ENCODE peak calls at places on chromosomes 5 and 9, in seven cellular contexts. G, S, X, V, Q, D and T are unnamed samples.

GRCh38 chr5:176810084-176810597 is at the start of gene UNC5A:
- DNase-seq in Q (peak; percentile 62), S (no peak), G (no peak), V (no peak), X (no peak), D (peak; percentile 73), T (no peak)

GRCh38 chr9:14349141-14349817 is 35.3 kb upstream of the NFIB start:
- DNase-seq in X (no peak), D (peak; percentile 42), S (no peak), V (peak; percentile 63), G (no peak), Q (peak; percentile 38), T (no peak)

GRCh38 chr5:31182146-31182545 is 11.3 kb upstream of the CDH6 start:
- DNase-seq in G (no peak), S (no peak), D (no peak), X (no peak), V (no peak), Q (no peak), T (no peak)

GRCh38 chr5:172453206-172453985 is 929 bp downstream of the SH3PXD2B start:
- DNase-seq in G (no peak), D (peak; percentile 92), Q (peak; percentile 54), V (peak; percentile 75), S (peak; percentile 34), X (no peak), T (no peak)

GRCh38 chr5:77896338-77896737 is 120.2 kb upstream of the TBCA start:
- DNase-seq in D (no peak), G (no peak), V (no peak), Q (no peak), X (no peak), S (no peak), T (no peak)

GRCh38 chr9:68949271-68950000 is 64.5 kb downstream of the PRKACG start:
- DNase-seq in X (no peak), G (no peak), V (peak; percentile 70), D (no peak), Q (peak; percentile 30), S (no peak), T (peak; percentile 57)

GRCh38 chr5:97375959-97376358 is 192.9 kb upstream of the RIOK2 start:
- DNase-seq in X (no peak), D (no peak), G (no peak), Q (no peak), S (no peak), V (no peak), T (no peak)

GRCh38 chr5:21024966-21025365 is 1037.0 kb upstream of the CDH18 start:
- DNase-seq in Q (no peak), D (no peak), G (no peak), S (no peak), X (no peak), V (no peak), T (no peak)

GRCh38 chr9:135126480-135127187 is 39.2 kb downstream of the OLFM1 start:
- DNase-seq in Q (peak; percentile 18), D (peak; percentile 44), V (no peak), S (no peak), X (no peak), G (no peak), T (no peak)

GRCh38 chr9:122107291-122107805 is 14.2 kb upstream of the TTLL11 start:
- DNase-seq in S (no peak), G (no peak), V (peak; percentile 71), D (no peak), Q (no peak), X (no peak), T (no peak)

GRCh38 chr5:33319841-33320240 is 120.9 kb upstream of the TARS1 start:
- DNase-seq in S (no peak), Q (no peak), V (no peak), D (no peak), X (no peak), G (no peak), T (no peak)

GRCh38 chr5:74919487-74919886 is 53.3 kb upstream of the FAM169A start:
- DNase-seq in X (no peak), Q (peak; percentile 45), S (no peak), G (no peak), V (no peak), D (peak; percentile 72), T (no peak)

GRCh38 chr9:101418518-101419111 is 17.0 kb downstream of the ALDOB start:
- DNase-seq in V (no peak), G (no peak), X (no peak), Q (peak; percentile 48), S (no peak), D (no peak), T (no peak)

GRCh38 chr5:81751836-81752643 is 1.1 kb upstream of the SSBP2 start:
- DNase-seq in Q (peak; percentile 12), G (no peak), X (no peak), V (peak; percentile 79), D (peak; percentile 50), S (peak; percentile 30), T (peak; percentile 83)

GRCh38 chr9:6243746-6244145 is 28.1 kb downstream of the IL33 start:
- DNase-seq in X (no peak), V (no peak), D (no peak), G (no peak), Q (peak; percentile 84), S (no peak), T (no peak)

GRCh38 chr5:107425541-107426031 is 245.2 kb downstream of the EFNA5 start:
- DNase-seq in V (no peak), Q (peak; percentile 85), D (peak; percentile 18), G (no peak), X (no peak), S (no peak), T (no peak)

GRCh38 chr9:86041331-86041741 is 58.0 kb downstream of the GOLM1 start:
- DNase-seq in S (no peak), D (no peak), X (no peak), Q (no peak), G (no peak), V (no peak), T (no peak)

GRCh38 chr5:6279607-6280006 is 98.7 kb downstream of the MED10 start:
- DNase-seq in S (no peak), X (no peak), V (no peak), G (no peak), D (no peak), Q (no peak), T (no peak)

GRCh38 chr9:135414293-135414692 is 65.3 kb upstream of the PPP1R26 start:
- DNase-seq in S (no peak), Q (peak; percentile 19), X (no peak), V (no peak), G (no peak), D (no peak), T (no peak)

DNA sequence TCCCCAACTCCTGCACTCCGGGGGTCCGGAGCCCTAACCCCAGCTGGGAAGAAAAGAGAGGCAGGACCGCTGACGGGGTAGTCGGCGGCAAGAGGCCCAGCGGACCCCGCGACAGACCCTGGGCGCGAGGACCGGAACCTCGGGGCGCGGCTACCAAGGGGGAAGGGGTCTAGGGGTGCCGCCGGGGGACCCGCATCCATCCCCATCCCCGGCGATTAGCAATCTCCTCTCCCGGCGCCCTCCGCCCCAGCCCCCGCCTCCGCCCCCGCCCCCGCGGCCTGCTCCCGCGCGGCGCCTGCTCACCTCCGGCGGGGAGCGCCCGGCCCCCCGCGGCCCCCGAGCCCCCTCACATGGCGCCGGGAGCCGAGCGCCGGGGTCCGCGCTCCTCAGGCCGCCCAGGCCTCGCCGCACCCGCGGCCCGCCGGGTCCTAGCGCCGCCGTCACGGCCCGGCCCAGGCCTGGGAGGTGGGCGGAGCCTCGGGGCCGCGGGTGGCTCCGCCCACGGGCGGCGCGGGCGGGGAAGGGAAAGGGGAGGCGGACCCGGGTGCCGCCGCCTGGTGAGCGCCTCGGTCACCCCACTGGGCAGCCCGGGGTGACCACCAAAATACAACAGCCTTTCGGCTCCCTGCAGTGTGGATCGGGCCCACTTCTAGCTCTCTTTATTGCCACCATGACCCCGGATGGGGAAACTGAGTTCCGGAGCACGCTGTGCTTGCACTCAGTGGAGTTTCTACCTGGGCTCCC is at the start of gene ST6GALNAC6:
- DNase-seq in D (peak; percentile 68), X (no peak), V (peak; percentile 93), Q (peak; percentile 56), S (peak; percentile 78), G (peak; percentile 83), T (peak; percentile 82)
- H3K4me1 ChIP-seq in D (peaks cover 6% of the 10 kb centered on the region), X (peaks cover 6% of the 10 kb centered on the region), V (peaks cover 20% of the 10 kb centered on the region), Q (peaks cover 19% of the 10 kb centered on the region), S (peaks cover 75% of the 10 kb centered on the region), G (peaks cover 34% of the 10 kb centered on the region), T (no peaks in the 10 kb centered on the region)

GRCh38 chr5:141513627-141514329 is 24.9 kb downstream of the PCDHGC5 start:
- DNase-seq in S (no peak), D (peak; percentile 93), G (peak; percentile 76), X (peak; percentile 63), V (peak; percentile 92), Q (peak; percentile 89), T (peak; percentile 93)
- H3K4me1 ChIP-seq in S (peaks cover 63% of the 10 kb centered on the region), D (peaks cover 9% of the 10 kb centered on the region), G (peaks cover 20% of the 10 kb centered on the region), X (peaks cover 14% of the 10 kb centered on the region), V (peaks cover 23% of the 10 kb centered on the region), Q (peaks cover 61% of the 10 kb centered on the region), T (peaks cover 14% of the 10 kb centered on the region)

GRCh38 chr9:131668439-131669233 is 71.2 kb downstream of the RAPGEF1 start:
- DNase-seq in Q (peak; percentile 58), V (peak; percentile 58), S (peak; percentile 63), G (peak; percentile 77), D (no peak), X (no peak), T (no peak)
- H3K4me1 ChIP-seq in Q (peaks cover 22% of the 10 kb centered on the region), V (peaks cover 32% of the 10 kb centered on the region), S (peaks cover 74% of the 10 kb centered on the region), G (peaks cover 37% of the 10 kb centered on the region), D (peaks cover 26% of the 10 kb centered on the region), X (peaks cover 30% of the 10 kb centered on the region), T (no peaks in the 10 kb centered on the region)

GRCh38 chr9:120937127-120937526 is 10.5 kb upstream of the TRAF1 start:
- DNase-seq in G (no peak), X (no peak), Q (no peak), V (peak; percentile 90), S (no peak), D (no peak), T (peak; percentile 78)
- H3K4me1 ChIP-seq in G (peaks cover 16% of the 10 kb centered on the region), X (no peaks in the 10 kb centered on the region), Q (peaks cover 40% of the 10 kb centered on the region), V (peaks cover 12% of the 10 kb centered on the region), S (peaks cover 57% of the 10 kb centered on the region), D (no peaks in the 10 kb centered on the region), T (peaks cover 6% of the 10 kb centered on the region)